ENCODE peak calls at places on chromosomes 2 and 18, in four cellular contexts. P, C, J and K are unnamed samples.

GRCh38 chr2:235170536-235171510 is 219.0 kb downstream of the SH3BP4 start:
- DNase-seq in C (peak; percentile 95), J (peak; percentile 73), P (peak; percentile 91), K (peak; percentile 55)

GRCh38 chr2:163348843-163349395 is 386.9 kb downstream of the FIGN start:
- DNase-seq in J (peak; percentile 53), C (peak; percentile 16), P (peak; percentile 57), K (no peak)

GRCh38 chr2:178521304-178522150 is 41.3 kb downstream of the PLEKHA3 start:
- DNase-seq in C (no peak), J (no peak), P (no peak), K (no peak)

GRCh38 chr2:185583058-185583816 is 155.4 kb upstream of the FSIP2 start:
- DNase-seq in C (peak; percentile 32), J (peak; percentile 86), P (peak; percentile 7), K (no peak)

GRCh38 chr18:3525870-3526420 is 76.0 kb downstream of the TGIF1 start:
- DNase-seq in C (no peak), P (no peak), J (peak; percentile 34), K (peak; percentile 10)

GRCh38 chr2:226561962-226562361 is 237.7 kb downstream of the IRS1 start:
- DNase-seq in J (no peak), P (no peak), C (no peak), K (no peak)

GRCh38 chr2:104443137-104443536 is 410.8 kb upstream of the POU3F3 start:
- DNase-seq in J (no peak), P (no peak), C (no peak), K (peak; percentile 83)

GRCh38 chr2:129765326-129766158 is 213.9 kb upstream of the RAB6C start:
- DNase-seq in C (peak; percentile 44), P (no peak), J (no peak), K (no peak)

GRCh38 chr2:231187736-231188505 is 10.5 kb upstream of the ARMC9 start:
- DNase-seq in J (peak; percentile 56), P (peak; percentile 24), C (peak; percentile 40), K (no peak)

GRCh38 chr18:7116832-7117389 is 686 bp downstream of the LAMA1 start:
- DNase-seq in C (peak; percentile 47), J (peak; percentile 9), P (peak; percentile 62), K (no peak)

GRCh38 chr2:222655406-222655747 is 515 bp downstream of the FARSB start:
- DNase-seq in C (peak; percentile 74), J (peak; percentile 33), P (peak; percentile 61), K (peak; percentile 33)

GRCh38 chr18:45775241-45775676 is 50.2 kb upstream of the SIGLEC15 start:
- DNase-seq in C (peak; percentile 86), J (peak; percentile 78), P (peak; percentile 30), K (no peak)

GRCh38 chr2:199660167-199660566 is 190.8 kb downstream of the FTCDNL1 start:
- DNase-seq in P (no peak), J (no peak), C (no peak), K (no peak)

GRCh38 chr2:120880381-120880780 is 144.7 kb downstream of the GLI2 start:
- DNase-seq in J (peak; percentile 81), C (no peak), P (no peak), K (no peak)

GRCh38 chr2:111698743-111699554 is 185.0 kb downstream of the ANAPC1 start:
- DNase-seq in J (peak; percentile 99), C (peak; percentile 97), P (peak; percentile 97), K (peak; percentile 76)

GRCh38 chr2:197575987-197576386 is 60.1 kb downstream of the MOB4 start:
- DNase-seq in J (peak; percentile 16), P (peak; percentile 12), C (peak; percentile 77), K (no peak)

GRCh38 chr18:10195529-10195928 is 258.9 kb upstream of the APCDD1 start:
- DNase-seq in P (no peak), C (no peak), J (no peak), K (no peak)

GRCh38 chr2:979286-979928 is 28.8 kb downstream of the SNTG2 start:
- DNase-seq in C (no peak), P (no peak), J (no peak), K (peak; percentile 62)

GRCh38 chr2:26011990-26012856 is 21.7 kb upstream of the RAB10 start:
- DNase-seq in P (peak; percentile 47), C (peak; percentile 66), J (peak; percentile 25), K (no peak)

GRCh38 chr2:152537252-152537651 is 180.0 kb downstream of the PRPF40A start:
- DNase-seq in C (no peak), P (no peak), J (no peak), K (no peak)

DNA sequence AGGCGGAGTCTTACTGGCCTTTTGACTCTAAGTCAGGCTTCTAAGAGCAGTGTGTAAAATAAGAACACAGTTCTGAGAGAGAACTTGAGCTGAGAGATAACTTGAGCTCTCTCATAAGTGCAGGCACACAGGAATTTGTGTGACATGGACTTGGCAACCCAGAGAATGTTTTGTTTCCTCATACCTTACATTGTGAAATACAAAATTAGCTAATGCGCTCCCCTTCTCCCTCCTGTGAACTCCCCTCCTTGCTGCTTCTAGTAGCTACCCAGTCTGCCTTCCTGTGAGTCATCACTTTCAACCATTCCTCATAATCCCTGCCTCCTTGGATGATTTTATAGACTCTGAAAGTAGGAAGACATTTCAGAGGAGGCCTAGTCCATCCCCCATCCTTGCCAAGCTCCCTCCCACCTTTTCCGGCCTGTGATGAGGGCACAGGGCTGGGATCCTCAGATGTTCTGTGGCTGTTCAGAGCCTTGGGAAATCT is 22.6 kb downstream of the FER1L5 start:
- DNase-seq in J (peak; percentile 92), C (peak; percentile 98), P (peak; percentile 98), K (no peak)
- H3K4me3 ChIP-seq in J (no peak overlapping the region), C (peak overlapping the region; percentile 10), P (no peak overlapping the region), K (no peak overlapping the region)

DNA sequence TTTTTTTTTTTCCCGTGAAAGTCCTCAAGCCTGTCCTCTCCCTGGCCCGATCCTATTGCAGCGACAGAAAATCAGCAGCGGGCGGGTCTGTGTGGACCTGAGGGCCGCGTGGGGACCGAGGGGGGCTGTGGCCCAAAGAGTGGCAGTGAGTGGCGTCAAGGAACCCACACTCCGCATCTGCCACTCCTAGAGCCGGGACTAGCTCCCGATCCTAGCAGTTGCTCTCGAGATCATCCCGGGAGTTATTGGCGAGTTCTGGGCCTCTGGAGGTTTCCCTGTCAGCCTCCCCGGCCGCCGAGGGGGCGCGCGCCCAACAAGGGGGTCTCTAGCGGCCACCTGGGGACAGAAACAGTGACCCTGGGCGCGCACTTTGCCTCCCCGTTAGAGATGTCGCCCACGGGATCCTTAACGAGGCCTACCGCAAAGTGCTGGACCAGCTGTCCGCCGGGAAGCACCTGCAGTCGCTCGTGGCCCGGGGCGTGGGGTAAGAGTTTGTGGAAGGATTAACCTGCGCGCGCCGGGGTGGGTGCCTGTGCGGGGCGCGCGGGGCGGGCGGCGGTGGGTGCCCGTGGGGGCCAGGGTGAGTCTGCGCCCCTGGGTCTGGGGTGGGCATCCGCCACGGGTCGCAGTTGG is 3.3 kb downstream of the ADCYAP1 start:
- DNase-seq in P (no peak), C (no peak), J (no peak), K (no peak)
- H3K4me3 ChIP-seq in P (peak overlapping the region; percentile 71), C (peak overlapping the region; percentile 50), J (peak overlapping the region; percentile 24), K (peak overlapping the region; percentile 80)

DNA sequence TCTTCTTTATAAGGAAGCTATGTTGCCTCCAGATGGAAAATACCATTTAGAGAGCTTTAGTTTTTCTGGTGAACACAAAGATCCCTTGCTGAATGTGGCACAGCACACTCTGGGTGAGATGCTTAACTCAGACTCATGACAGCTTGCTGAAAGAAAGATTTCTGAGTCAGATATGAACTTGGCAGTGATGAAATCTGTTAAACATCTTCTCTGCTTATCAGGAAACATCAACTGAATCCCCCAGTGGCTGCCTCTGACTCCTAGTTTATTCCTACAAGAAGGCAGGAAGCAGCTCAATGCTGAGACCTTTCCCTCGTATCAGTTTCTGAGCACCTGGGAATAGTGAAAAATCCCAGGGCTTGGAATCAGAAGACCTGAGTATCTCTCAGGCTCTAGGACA is 162.7 kb downstream of the OSR1 start:
- DNase-seq in C (no peak), J (no peak), P (peak; percentile 24), K (no peak)
- H3K4me3 ChIP-seq in C (no peak overlapping the region), J (no peak overlapping the region), P (no peak overlapping the region), K (no peak overlapping the region)

DNA sequence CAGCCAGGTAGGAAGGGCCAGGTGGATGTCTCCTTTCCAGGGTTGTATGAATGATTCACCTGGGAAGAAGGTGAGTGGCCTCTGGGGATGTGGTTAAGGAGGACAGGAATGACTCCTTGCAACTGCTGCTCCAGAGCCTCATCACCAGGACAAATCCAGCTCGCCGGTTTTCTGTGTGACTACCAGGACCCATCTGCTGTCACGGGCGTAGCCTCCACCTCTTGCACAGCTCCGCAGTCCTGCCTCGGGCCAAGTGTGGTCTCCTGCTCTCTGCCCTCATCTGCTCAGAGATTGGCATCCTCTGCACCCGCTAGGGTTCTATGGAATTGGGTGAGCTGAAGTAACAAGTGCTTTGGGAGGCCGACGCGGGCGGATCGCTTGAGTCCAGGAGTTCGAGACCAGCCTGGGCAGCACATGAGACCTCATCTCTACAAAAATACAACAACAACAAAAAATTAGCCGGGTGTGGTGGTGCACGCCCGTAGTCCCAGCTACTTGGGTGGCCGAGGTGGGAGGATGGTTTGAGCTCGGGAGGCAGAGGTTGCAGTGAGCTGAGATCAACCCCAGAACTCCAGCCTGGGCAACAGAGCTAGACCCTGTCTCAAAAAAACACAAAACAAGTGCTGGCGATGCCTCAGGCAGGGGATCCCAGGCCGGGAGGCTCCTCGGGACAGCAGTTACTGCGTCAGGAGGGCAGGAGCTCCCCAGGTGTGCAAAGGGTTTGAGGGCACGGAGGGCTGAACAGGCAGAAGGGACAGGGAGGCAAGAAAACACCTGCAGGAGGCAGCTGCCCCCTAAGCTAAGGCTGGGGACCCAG is 831 bp upstream of the D2HGDH start:
- DNase-seq in J (no peak), P (no peak), C (no peak), K (no peak)
- H3K4me3 ChIP-seq in J (peak overlapping the region; percentile 42), P (peak overlapping the region; percentile 88), C (peak overlapping the region; percentile 84), K (peak overlapping the region; percentile 50)

GRCh38 chr2:240821429-240821778 is 1.4 kb upstream of the KIF1A start:
- DNase-seq in C (no peak), P (no peak), J (no peak), K (no peak)

GRCh38 chr2:240822280-240822847 is 2.3 kb upstream of the KIF1A start:
- DNase-seq in J (no peak), C (no peak), P (no peak), K (no peak)

GRCh38 chr2:240819404-240820013 is 510 bp downstream of the KIF1A start:
- DNase-seq in C (no peak), J (no peak), P (peak; percentile 19), K (no peak)

GRCh38 chr2:240820014-240820606 is at the start of gene KIF1A:
- DNase-seq in J (no peak), C (no peak), P (peak; percentile 29), K (no peak)

DNA sequence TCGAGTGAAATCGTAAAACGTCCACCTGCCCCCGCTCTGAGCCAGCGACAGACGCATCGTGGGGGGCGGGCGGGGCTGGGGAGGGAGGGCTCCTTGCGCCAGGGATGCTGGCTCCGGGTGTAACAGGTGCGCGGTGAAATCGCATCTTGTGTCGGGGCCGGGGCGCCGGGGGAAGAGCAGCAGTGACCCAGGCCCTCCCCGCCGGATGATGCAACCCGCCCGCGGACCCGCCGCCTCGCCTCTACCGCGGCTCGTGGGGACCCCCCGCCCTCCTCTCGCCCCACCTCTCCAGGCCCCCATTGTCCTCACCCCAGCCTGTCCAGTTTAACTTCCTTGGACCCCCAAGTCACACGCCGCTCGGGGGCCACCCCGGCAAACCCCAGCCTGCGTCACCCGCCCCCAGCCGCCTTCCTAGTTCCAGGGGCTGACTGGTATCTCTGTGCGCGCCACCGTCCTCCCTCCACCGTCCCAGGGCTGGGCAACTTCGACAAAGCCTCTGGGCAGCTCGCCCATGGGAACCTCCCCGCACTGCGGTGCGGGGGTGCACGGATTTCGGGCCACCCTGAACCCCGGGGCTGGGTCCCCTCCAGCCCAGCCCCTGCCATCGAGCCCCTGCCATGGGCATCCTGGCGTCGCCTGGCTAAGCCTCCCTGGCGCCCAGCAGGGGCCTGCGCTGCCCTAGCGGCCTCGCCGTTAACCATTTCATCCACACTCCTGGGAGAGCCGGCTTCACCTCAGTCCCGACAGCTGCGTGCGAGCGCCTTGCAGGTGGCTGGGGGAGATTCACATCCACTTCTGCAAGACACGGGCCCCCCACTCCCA is 799 bp upstream of the KIF1A start:
- DNase-seq in P (peak; percentile 23), C (no peak), J (no peak), K (no peak)
- H3K4me3 ChIP-seq in P (no peak overlapping the region), C (no peak overlapping the region), J (no peak overlapping the region), K (no peak overlapping the region)